ENCODE peak calls at places on chromosomes 5 and 9, in seven cellular contexts. Y is mucosa of descending colon, O is OCI-LY7, V is cardiac muscle cell, E is dorsolateral prefrontal cortex, H is AG10803, F is A549. Z is an unnamed sample.

GRCh38 chr5:139788294-139788875 is 7.2 kb upstream of the PSD2 start:
- DNase-seq in Y (no peak), O (no peak), V (no peak), E (peak; percentile 74), H (peak; percentile 20), F (no peak), Z (peak; percentile 15)

GRCh38 chr9:21434202-21435014 is 5.8 kb upstream of the IFNA1 start:
- DNase-seq in Y (no peak), O (peak; percentile 57), V (peak; percentile 70), E (no peak), H (peak; percentile 79), F (peak; percentile 28), Z (peak; percentile 83)

GRCh38 chr5:137462816-137463520 is 36.2 kb downstream of the SPOCK1 start:
- DNase-seq in Y (no peak), O (no peak), V (no peak), E (no peak), H (peak; percentile 30), F (no peak), Z (peak; percentile 29)

GRCh38 chr9:123399803-123400378 is 43.9 kb downstream of the CRB2 start:
- DNase-seq in Y (peak; percentile 34), O (peak; percentile 25), V (no peak), E (no peak), H (no peak), F (peak; percentile 65), Z (no peak)

GRCh38 chr9:130728721-130729120 is 35.1 kb downstream of the EXOSC2 start:
- DNase-seq in Y (no peak), O (no peak), V (no peak), E (no peak), H (peak; percentile 42), F (no peak), Z (peak; percentile 44)

GRCh38 chr5:150624334-150625163 is 15.9 kb upstream of the SYNPO start:
- DNase-seq in Y (peak; percentile 69), O (no peak), V (peak; percentile 63), E (no peak), H (no peak), F (peak; percentile 70), Z (no peak)

GRCh38 chr9:15873573-15874177 is 320.8 kb downstream of the CCDC171 start:
- DNase-seq in Y (no peak), O (peak; percentile 49), V (peak; percentile 53), E (no peak), H (peak; percentile 66), F (peak; percentile 18), Z (peak; percentile 86)

GRCh38 chr5:90386099-90386710 is 23.4 kb downstream of the CETN3 start:
- DNase-seq in Y (no peak), O (peak; percentile 30), V (peak; percentile 28), E (no peak), H (peak; percentile 28), F (no peak), Z (peak; percentile 41)

GRCh38 chr5:173327948-173328895 is at the start of gene STC2:
- DNase-seq in Y (peak; percentile 41), O (no peak), V (peak; percentile 98), E (no peak), H (peak; percentile 94), F (peak; percentile 97), Z (peak; percentile 93)

GRCh38 chr5:135242496-135243193 is 156.4 kb downstream of the MACROH2A1 start:
- DNase-seq in Y (no peak), O (no peak), V (no peak), E (no peak), H (peak; percentile 64), F (no peak), Z (peak; percentile 75)

GRCh38 chr9:129750010-129750409 is 2.8 kb downstream of the PTGES start:
- DNase-seq in Y (no peak), O (no peak), V (no peak), E (no peak), H (peak; percentile 58), F (no peak), Z (peak; percentile 31)

GRCh38 chr9:36793277-36793676 is 220.6 kb downstream of the MELK start:
- DNase-seq in Y (no peak), O (peak; percentile 41), V (no peak), E (no peak), H (no peak), F (no peak), Z (no peak)

GRCh38 chr9:95157491-95158151 is 159.9 kb downstream of the FANCC start:
- DNase-seq in Y (no peak), O (no peak), V (peak; percentile 40), E (no peak), H (peak; percentile 92), F (no peak), Z (peak; percentile 97)

GRCh38 chr5:151596839-151597539 is 5.9 kb upstream of the FAT2 start:
- DNase-seq in Y (no peak), O (no peak), V (peak; percentile 89), E (no peak), H (peak; percentile 22), F (no peak), Z (no peak)

GRCh38 chr5:81425569-81425968 is 31.6 kb upstream of the ACOT12 start:
- DNase-seq in Y (no peak), O (peak; percentile 75), V (peak; percentile 59), E (no peak), H (peak; percentile 57), F (peak; percentile 8), Z (peak; percentile 71)

GRCh38 chr5:56279979-56280378 is 46.8 kb upstream of the ANKRD55 start:
- DNase-seq in Y (no peak), O (no peak), V (no peak), E (no peak), H (peak; percentile 91), F (no peak), Z (peak; percentile 74)

GRCh38 chr9:114371986-114372917 is 15.5 kb downstream of the AKNA start:
- DNase-seq in Y (no peak), O (peak; percentile 81), V (no peak), E (no peak), H (no peak), F (no peak), Z (no peak)

GRCh38 chr5:96256795-96257470 is 176.1 kb downstream of the PCSK1 start:
- DNase-seq in Y (no peak), O (peak; percentile 8), V (peak; percentile 2), E (peak; percentile 19), H (peak; percentile 86), F (peak; percentile 54), Z (peak; percentile 86)

GRCh38 chr5:56490971-56491468 is 257.9 kb upstream of the ANKRD55 start:
- DNase-seq in Y (no peak), O (no peak), V (peak; percentile 80), E (no peak), H (no peak), F (no peak), Z (no peak)

GRCh38 chr9:127158995-127159801 is 36.8 kb upstream of the ANGPTL2 start:
- DNase-seq in Y (no peak), O (peak; percentile 36), V (peak; percentile 40), E (peak; percentile 67), H (peak; percentile 87), F (peak; percentile 19), Z (peak; percentile 73)

GRCh38 chr5:166883016-166883415 is 1408.4 kb upstream of the WWC1 start:
- DNase-seq in Y (no peak), O (no peak), V (no peak), E (no peak), H (no peak), F (peak; percentile 11), Z (peak; percentile 1)

DNA sequence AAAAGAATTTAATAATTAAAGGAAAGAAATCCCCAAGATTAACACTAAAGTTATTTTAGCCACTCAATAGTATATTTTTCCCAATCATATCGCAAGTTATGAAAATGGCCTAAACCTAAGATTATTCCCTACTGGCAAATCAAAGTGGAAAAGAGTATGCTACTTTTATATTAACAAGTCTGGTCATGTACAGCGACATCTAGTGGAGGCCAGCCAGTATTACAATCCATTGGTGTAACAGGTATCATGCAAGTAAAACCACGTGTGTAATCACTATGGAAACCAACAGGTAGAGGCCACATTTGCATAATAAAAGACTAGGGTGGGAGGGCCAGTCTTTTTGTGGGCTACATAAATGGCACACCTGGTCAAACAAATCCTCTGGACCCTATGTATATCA is 976.4 kb upstream of the CDH9 start:
- DNase-seq in Y (no peak), O (peak; percentile 26), V (no peak), E (no peak), H (no peak), F (no peak), Z (peak; percentile 6)
- TF ChIP-seq CTCF in Y (no peak), O (peak; percentile 83), V (peak; percentile 35), E (no peak), H (peak; percentile 27), F (peak; percentile 22), Z (peak; percentile 48)

GRCh38 chr5:115169392-115170127 is at the start of gene TRIM36:
- DNase-seq in Y (peak; percentile 99), O (peak; percentile 77), V (peak; percentile 95), E (peak; percentile 75), H (peak; percentile 80), F (peak; percentile 64), Z (peak; percentile 78)
- TF ChIP-seq CTCF in Y (peak; percentile 21), O (no peak), V (peak; percentile 25), E (no peak), H (no peak), F (no peak), Z (no peak)

GRCh38 chr5:120808135-120808534 is 344.0 kb downstream of the PRR16 start:
- DNase-seq in Y (no peak), O (no peak), V (no peak), E (no peak), H (peak; percentile 40), F (no peak), Z (no peak)

GRCh38 chr5:120806132-120806531 is 342.0 kb downstream of the PRR16 start:
- DNase-seq in Y (no peak), O (no peak), V (peak; percentile 5), E (no peak), H (peak; percentile 56), F (no peak), Z (peak; percentile 41)

GRCh38 chr5:120808606-120809005 is 344.5 kb downstream of the PRR16 start:
- DNase-seq in Y (no peak), O (no peak), V (no peak), E (no peak), H (no peak), F (no peak), Z (no peak)

GRCh38 chr5:120803282-120803681 is 339.2 kb downstream of the PRR16 start:
- DNase-seq in Y (no peak), O (no peak), V (no peak), E (no peak), H (peak; percentile 49), F (no peak), Z (peak; percentile 62)
- TF ChIP-seq CTCF in Y (no peak), O (peak; percentile 71), V (no peak), E (peak; percentile 49), H (peak; percentile 38), F (peak; percentile 30), Z (no peak)

GRCh38 chr9:80156725-80157124 is 585.0 kb downstream of the TLE4 start:
- DNase-seq in Y (no peak), O (no peak), V (no peak), E (no peak), H (no peak), F (no peak), Z (no peak)
- TF ChIP-seq CTCF in Y (no peak), O (no peak), V (no peak), E (no peak), H (no peak), F (no peak), Z (no peak)

DNA sequence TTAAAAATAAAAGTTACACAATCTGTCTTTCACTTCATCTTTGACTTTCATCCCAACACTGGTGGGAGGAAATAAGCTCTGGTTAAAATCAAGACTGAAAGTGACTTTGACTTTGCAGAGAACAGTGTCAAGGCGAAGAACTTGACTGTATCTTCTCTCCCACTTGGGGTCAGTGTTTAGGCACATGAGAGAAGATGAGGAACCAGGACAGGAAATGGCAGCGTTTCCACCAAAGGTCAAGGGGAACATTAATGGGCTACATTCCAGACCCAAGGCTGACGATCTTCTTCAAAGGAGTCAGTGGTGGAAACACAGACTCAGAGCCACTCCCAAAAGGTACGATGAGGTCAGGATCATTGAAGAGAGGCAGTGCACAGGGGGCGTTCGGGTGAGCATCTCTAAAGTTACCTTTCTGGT is 409.5 kb downstream of the ARHGEF28 start:
- DNase-seq in Y (no peak), O (peak; percentile 35), V (peak; percentile 29), E (no peak), H (peak; percentile 73), F (peak; percentile 16), Z (peak; percentile 80)
- TF ChIP-seq CTCF in Y (peak; percentile 12), O (peak; percentile 65), V (peak; percentile 63), E (peak; percentile 38), H (peak; percentile 68), F (peak; percentile 59), Z (peak; percentile 55)

Z was measured in fibroblast of the aortic adventitia.